ENCODE peak calls at places on chromosomes 7 and 10, in six cellular contexts. C is cardiac muscle cell; N is prostate gland; F is sigmoid colon; O is heart left ventricle; V is CD8-positive, alpha-beta memory T cell. R is an unnamed sample. For H3K4me1 and H3K36me3, the result is how much of the 10 kb centered on the place peaks cover.

GRCh38 chr10:76397957-76398665 is 966.7 kb downstream of the LRMDA start:
- DNase-seq in C (no peak), N (peak), F (peak), O (no peak), V (no peak), R (no peak)

GRCh38 chr10:71613303-71613777 is 106.2 kb downstream of the C10orf105 start:
- DNase-seq in C (no peak), N (no peak), F (no peak), O (peak), V (no peak), R (peak)

GRCh38 chr7:116330961-116331360 is 120.6 kb downstream of the TES start:
- DNase-seq in C (no peak), N (no peak), F (no peak), O (no peak), V (no peak), R (no peak)

GRCh38 chr10:50325449-50326188 is 74.3 kb upstream of the ASAH2 start:
- DNase-seq in C (no peak), N (peak), F (peak), O (peak), V (no peak), R (peak)

GRCh38 chr7:98613601-98614425 is 3.3 kb upstream of the NPTX2 start:
- DNase-seq in C (peak), N (no peak), F (no peak), O (no peak), V (no peak), R (no peak)

GRCh38 chr7:43727494-43727893 is 1.8 kb downstream of the COA1 start:
- DNase-seq in C (no peak), N (no peak), F (no peak), O (no peak), V (no peak), R (no peak)

GRCh38 chr7:110442386-110442837 is 648.5 kb upstream of the LRRN3 start:
- DNase-seq in C (peak), N (peak), F (no peak), O (peak), V (no peak), R (no peak)

GRCh38 chr10:62224606-62225005 is 44.0 kb downstream of the RTKN2 start:
- DNase-seq in C (no peak), N (no peak), F (no peak), O (no peak), V (no peak), R (no peak)

GRCh38 chr10:82736305-82736704 is 861.3 kb downstream of the NRG3 start:
- DNase-seq in C (no peak), N (no peak), F (no peak), O (no peak), V (no peak), R (no peak)

GRCh38 chr10:107880185-107880584 is 715.7 kb upstream of the SORCS1 start:
- DNase-seq in C (no peak), N (no peak), F (no peak), O (no peak), V (no peak), R (no peak)

GRCh38 chr10:75086278-75086934 is 25.1 kb upstream of the SAMD8 start:
- DNase-seq in C (no peak), N (no peak), F (no peak), O (no peak), V (no peak), R (no peak)

GRCh38 chr10:30877111-30877510 is 154.6 kb downstream of the ZNF438 start:
- DNase-seq in C (no peak), N (no peak), F (no peak), O (no peak), V (no peak), R (no peak)

GRCh38 chr10:24382596-24382978 is 173.6 kb downstream of the KIAA1217 start:
- DNase-seq in C (no peak), N (no peak), F (no peak), O (no peak), V (no peak), R (no peak)

GRCh38 chr10:119776536-119776935 is 50.7 kb downstream of the INPP5F start:
- DNase-seq in C (no peak), N (no peak), F (no peak), O (no peak), V (no peak), R (no peak)

GRCh38 chr10:84903320-84903719 is 574.9 kb downstream of the CCSER2 start:
- DNase-seq in C (no peak), N (no peak), F (no peak), O (no peak), V (no peak), R (no peak)

GRCh38 chr7:107856806-107857540 is 34.0 kb upstream of the DLD start:
- DNase-seq in C (no peak), N (peak), F (no peak), O (no peak), V (peak), R (no peak)

GRCh38 chr10:88946965-88947590 is 5.5 kb downstream of the ACTA2 start:
- DNase-seq in C (no peak), N (no peak), F (no peak), O (no peak), V (no peak), R (no peak)

GRCh38 chr10:3421537-3422257 is 249.1 kb upstream of the PITRM1 start:
- DNase-seq in C (no peak), N (no peak), F (no peak), O (no peak), V (no peak), R (no peak)

GRCh38 chr7:85714182-85714581 is 527.3 kb upstream of the SEMA3D start:
- DNase-seq in C (no peak), N (no peak), F (no peak), O (no peak), V (no peak), R (no peak)

GRCh38 chr10:99993994-99994689 is 15.6 kb downstream of the DNMBP start:
- DNase-seq in C (no peak), N (no peak), F (peak), O (peak), V (peak), R (peak)

GRCh38 chr7:125136341-125136740 is 206.7 kb upstream of the POT1 start:
- DNase-seq in C (no peak), N (no peak), F (no peak), O (no peak), V (no peak), R (no peak)

GRCh38 chr7:15685358-15686181 is 913 bp downstream of the MEOX2 start:
- DNase-seq in C (peak), N (no peak), F (peak), O (peak), V (no peak), R (peak)

GRCh38 chr7:42226354-42226941 is 10.6 kb downstream of the GLI3 start:
- DNase-seq in C (no peak), N (no peak), F (no peak), O (no peak), V (no peak), R (no peak)

GRCh38 chr7:42231043-42231442 is 6.0 kb downstream of the GLI3 start:
- DNase-seq in C (no peak), N (no peak), F (no peak), O (no peak), V (no peak), R (no peak)

GRCh38 chr7:42224391-42225003 is 12.5 kb downstream of the GLI3 start:
- DNase-seq in C (no peak), N (no peak), F (no peak), O (no peak), V (no peak), R (no peak)

GRCh38 chr7:42227931-42228591 is 8.9 kb downstream of the GLI3 start:
- DNase-seq in C (peak), N (no peak), F (peak), O (peak), V (no peak), R (peak)

GRCh38 chr7:42227523-42227922 is 9.5 kb downstream of the GLI3 start:
- DNase-seq in C (peak), N (no peak), F (no peak), O (no peak), V (no peak), R (no peak)
- H3K4me3 ChIP-seq in C (peak), N (no peak), F (peak), O (peak), V (no peak), R (peak)

GRCh38 chr7:152870106-152870693 is 110.6 kb downstream of the ACTR3B start:
- DNase-seq in C (no peak), N (no peak), F (no peak), O (no peak), V (no peak), R (no peak)
- H3K4me1 ChIP-seq in C (under half), N (under half), F (under half), O (under half), V (under half), R (under half)

DNA sequence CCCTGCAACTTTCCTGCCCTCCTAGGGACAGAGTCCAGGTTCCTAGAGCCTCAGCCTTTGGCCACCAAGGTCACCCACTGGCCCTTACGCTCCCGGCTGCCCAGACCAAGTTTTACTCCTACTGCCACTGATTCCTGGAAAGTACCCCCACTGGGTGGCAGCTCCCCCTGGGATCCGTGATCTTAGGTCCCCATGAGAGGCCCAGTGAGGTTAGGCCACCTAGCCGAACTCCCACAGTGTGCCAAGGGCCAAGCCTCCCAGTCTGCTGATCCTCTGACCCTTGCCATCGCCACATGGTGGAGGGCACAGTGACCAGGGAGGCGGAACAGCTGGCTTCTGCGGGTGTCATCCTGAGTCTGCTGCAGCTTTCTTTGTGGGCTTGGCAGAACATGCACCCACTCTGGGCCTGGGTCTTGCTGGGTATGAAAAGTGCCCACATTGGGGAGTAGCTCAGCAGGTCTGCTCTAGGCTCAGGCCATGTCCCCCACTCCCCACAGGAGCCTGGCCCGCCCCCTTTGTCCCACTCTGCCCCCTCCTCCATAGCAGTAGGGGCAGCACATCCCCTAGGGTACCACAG is 40.5 kb upstream of the PPIF start:
- DNase-seq in C (no peak), N (no peak), F (no peak), O (no peak), V (no peak), R (no peak)
- H3K36me3 ChIP-seq in C (half or more), N (under half), F (half or more), O (half or more), V (under half), R (half or more)

GRCh38 chr7:22140597-22140996 is 194.9 kb upstream of the CDCA7L start:
- DNase-seq in C (peak), N (no peak), F (no peak), O (no peak), V (no peak), R (no peak)

GRCh38 chr7:22143496-22143895 is 197.8 kb upstream of the CDCA7L start:
- DNase-seq in C (no peak), N (no peak), F (no peak), O (no peak), V (no peak), R (no peak)

GRCh38 chr7:22138886-22139285 is 193.2 kb upstream of the CDCA7L start:
- DNase-seq in C (no peak), N (no peak), F (no peak), O (no peak), V (no peak), R (no peak)

GRCh38 chr7:22141355-22141754 is 195.7 kb upstream of the CDCA7L start:
- DNase-seq in C (no peak), N (no peak), F (no peak), O (no peak), V (no peak), R (no peak)

DNA sequence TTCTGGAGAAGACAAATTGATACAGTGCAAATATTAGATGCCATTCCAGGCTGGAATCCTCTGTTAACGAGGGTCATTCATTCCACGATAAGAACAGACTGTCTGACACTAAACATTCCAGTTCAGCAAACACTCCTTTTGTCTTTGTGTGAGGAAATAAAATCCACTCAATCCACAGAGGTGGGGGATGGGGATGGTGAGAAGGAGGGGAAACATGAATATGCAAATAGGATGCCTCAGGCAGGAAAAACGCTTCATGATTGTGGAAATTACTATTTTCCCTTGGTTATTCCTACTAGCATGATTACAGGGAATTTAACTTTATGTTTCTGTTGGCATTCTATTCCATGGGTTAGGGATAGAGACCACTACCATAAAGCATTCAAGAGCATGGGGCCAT is 196.9 kb upstream of the CDCA7L start:
- DNase-seq in C (no peak), N (no peak), F (no peak), O (no peak), V (no peak), R (no peak)
- H3K4me3 ChIP-seq in C (no peak), N (no peak), F (no peak), O (no peak), V (no peak), R (no peak)

DNA sequence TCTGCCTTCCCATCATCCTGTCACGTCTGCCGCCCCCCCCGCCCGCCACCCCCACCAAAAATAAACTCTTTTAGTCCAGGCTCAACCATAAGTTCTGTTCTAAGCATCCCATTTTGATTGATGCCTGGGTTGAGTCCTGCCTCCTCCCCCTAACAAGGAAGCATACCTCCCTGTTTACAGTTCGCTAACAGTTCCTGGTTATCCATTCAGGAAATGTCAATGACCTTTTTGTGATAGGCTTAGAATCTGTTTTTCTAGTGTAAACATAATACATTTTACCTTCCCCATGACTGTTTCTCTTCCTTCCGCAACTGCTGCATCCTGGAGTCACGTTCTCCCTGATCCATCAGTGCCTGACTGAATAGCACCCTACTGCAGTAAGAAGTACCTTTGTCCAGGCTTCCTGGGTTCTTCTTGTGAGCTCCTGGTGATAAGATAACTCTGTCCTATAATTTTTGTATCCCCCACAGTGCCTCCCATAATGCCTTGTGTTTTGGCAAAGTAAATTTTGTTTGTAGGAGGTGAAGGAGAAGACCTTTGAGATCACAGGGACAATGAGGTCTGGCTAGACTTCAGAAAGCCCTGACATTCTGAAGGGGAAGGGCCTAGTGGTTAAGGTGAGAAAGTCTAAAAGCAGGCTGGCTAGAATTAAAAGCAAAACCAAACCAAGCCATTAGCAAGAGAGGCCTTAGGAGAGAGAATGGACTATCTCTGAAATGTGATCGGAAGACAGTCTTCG is 7.3 kb downstream of the AGFG2 start:
- DNase-seq in C (no peak), N (no peak), F (no peak), O (no peak), V (peak), R (no peak)
- H3K4me1 ChIP-seq in C (under half), N (under half), F (half or more), O (under half), V (half or more), R (under half)

DNA sequence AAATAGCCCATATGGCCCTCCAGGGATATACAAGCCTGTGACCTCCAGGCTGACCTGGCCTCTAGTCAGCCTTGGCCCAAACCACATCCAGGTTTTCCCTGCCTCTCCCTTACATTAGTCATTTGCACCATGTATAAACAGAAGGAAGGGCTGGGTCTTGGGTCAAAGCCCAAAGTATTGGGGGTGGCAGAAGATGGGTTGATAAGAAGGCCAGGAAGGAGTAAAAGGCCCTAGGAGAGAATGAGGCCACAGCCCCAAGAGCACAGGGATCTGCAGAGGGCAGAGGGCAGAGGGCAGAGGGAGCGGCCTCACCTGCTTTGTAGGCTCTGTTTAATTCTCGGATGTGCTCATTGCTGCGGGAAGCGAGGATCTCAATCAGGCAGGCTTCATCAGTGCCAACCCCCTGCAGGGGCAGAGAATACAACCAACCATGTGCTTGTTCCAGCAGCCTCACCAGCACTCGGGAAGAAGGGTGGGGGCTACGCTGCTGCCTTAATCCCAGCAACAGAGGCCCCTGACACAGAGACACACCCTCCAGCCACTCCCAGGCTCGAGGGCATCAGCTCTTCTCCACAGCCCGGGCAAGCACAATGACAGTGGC is 31.3 kb downstream of the PLAC9 start:
- DNase-seq in C (no peak), N (no peak), F (no peak), O (no peak), V (no peak), R (peak)
- H3K36me3 ChIP-seq in C (under half), N (under half), F (under half), O (half or more), V (half or more), R (half or more)

DNA sequence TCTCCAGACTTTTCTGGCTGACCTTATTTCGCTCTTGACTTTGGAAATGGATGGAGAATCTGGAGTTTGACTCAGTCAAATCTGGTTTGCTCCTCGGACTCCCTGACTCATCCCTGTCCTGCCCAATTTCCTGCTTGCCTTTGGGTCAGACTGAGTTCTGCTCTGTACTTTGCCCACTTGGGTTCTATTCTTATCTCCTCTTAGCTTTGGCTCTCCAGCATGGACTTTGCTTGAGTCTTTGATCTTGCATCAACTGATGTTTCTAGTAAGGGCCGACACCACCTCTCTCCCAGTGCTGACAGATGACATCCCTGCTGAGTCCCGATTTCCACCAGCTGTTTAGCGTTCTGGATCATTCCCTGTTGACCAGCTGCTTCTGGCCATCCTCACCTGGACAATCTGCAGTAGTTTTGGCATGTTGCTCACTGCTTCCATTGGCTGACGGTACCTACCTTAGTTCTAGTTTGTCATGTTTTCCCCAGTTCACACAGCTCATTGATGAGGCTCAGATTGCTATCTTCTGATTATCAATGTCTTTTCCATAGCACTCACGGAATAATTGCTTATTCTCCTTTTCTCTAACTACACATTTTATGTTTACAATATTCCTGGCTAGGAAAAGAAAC is 335.4 kb downstream of the SUGCT start:
- DNase-seq in C (no peak), N (no peak), F (no peak), O (no peak), V (no peak), R (no peak)
- H3K4me3 ChIP-seq in C (no peak), N (no peak), F (no peak), O (no peak), V (no peak), R (no peak)

DNA sequence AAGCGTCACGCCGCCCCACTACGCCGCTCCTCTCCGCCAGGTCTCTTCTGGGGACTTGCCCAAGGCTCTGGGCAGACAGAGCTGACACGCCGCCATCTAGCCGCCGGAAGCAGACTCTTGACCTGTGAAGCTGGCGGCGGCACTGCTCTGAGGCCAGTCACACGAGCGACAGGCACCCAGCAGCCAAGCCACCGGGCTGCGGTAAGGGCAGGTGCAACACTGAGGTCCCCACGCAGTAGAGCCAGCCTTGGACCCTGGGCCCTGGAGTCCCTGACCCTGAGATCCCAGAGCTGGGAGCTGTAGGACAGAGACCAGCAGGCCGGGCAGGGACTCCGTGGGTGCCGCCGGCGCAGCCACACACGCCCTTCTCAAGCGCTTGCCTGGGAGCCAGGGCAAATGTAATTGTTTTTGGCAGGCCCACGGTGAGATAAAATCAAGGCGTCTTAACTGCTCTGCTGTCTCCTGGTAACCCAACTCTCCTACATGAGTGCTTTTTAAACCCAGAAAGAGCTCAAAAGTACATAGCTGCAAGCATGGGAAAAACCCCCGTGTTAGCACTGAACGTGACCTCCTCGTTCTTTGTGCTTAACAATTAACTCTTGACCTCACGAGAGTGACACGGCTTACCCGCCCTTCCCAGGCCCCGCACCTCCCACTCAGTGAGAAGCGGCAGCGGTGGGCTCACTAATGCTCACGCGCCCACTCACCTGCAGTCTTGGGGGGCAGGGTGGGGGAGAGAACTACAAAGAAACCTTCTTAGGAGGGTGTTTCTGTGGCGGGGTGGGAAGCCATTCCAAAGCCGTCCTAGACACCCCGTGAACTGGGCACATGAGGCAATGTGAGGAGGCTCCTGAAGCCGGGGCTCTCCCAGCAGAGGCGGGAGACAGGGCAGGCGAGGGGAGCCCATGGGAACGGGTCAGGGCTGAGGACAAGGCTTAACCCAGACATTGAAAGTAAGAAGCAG is 8.5 kb downstream of the GPER1 start:
- DNase-seq in C (no peak), N (peak), F (no peak), O (no peak), V (no peak), R (no peak)
- H3K4me1 ChIP-seq in C (under half), N (under half), F (under half), O (under half), V (under half), R (under half)